ENCODE peak calls at places on chromosome 17, in six cellular contexts. A, X, E, I, N and Q are unnamed samples.

GRCh38 chr17:67718325-67718941 is 697 bp downstream of the NOL11 start:
- DNase-seq in I (peak; percentile 29), A (peak; percentile 49), X (peak; percentile 58), N (peak; percentile 82), E (peak; percentile 49), Q (peak; percentile 24)

GRCh38 chr17:41907633-41908539 is 10.9 kb downstream of the ACLY start:
- DNase-seq in I (no peak), E (no peak), A (no peak), N (no peak), X (peak; percentile 55), Q (no peak)

GRCh38 chr17:3712811-3713463 is 10.8 kb upstream of the HASPIN start:
- DNase-seq in X (no peak), E (no peak), N (no peak), I (no peak), A (no peak), Q (no peak)

GRCh38 chr17:75460295-75460694 is 3.9 kb downstream of the TMEM94 start:
- DNase-seq in X (no peak), I (no peak), N (no peak), A (no peak), E (no peak), Q (no peak)

GRCh38 chr17:65787503-65787902 is 226.1 kb upstream of the AXIN2 start:
- DNase-seq in A (no peak), I (no peak), E (no peak), N (no peak), X (no peak), Q (no peak)

GRCh38 chr17:69597898-69598692 is 183.6 kb downstream of the MAP2K6 start:
- DNase-seq in N (no peak), E (no peak), A (no peak), I (peak; percentile 86), X (peak; percentile 37), Q (no peak)

GRCh38 chr17:66488874-66489273 is 186.5 kb downstream of the PRKCA start:
- DNase-seq in A (no peak), E (no peak), X (no peak), I (no peak), N (no peak), Q (no peak)

GRCh38 chr17:43701318-43701743 is 39.6 kb upstream of the MEOX1 start:
- DNase-seq in X (peak; percentile 91), A (no peak), E (no peak), I (peak; percentile 92), N (no peak), Q (no peak)

GRCh38 chr17:82848022-82848592 is 8.3 kb upstream of the ZNF750 start:
- DNase-seq in N (no peak), A (no peak), I (no peak), X (no peak), E (peak; percentile 40), Q (peak; percentile 65)

GRCh38 chr17:15973834-15974233 is 25.7 kb downstream of the ZSWIM7 start:
- DNase-seq in E (no peak), X (no peak), I (no peak), A (no peak), N (no peak), Q (no peak)

GRCh38 chr17:74280093-74280513 is 6.1 kb downstream of the DNAI2 start:
- DNase-seq in X (peak; percentile 23), E (no peak), N (no peak), A (no peak), I (no peak), Q (no peak)

GRCh38 chr17:66944365-66945203 is 19.9 kb upstream of the CACNG4 start:
- DNase-seq in N (peak; percentile 71), X (peak; percentile 72), E (no peak), I (no peak), A (no peak), Q (peak; percentile 18)

GRCh38 chr17:7833795-7834553 is at the start of gene KDM6B:
- DNase-seq in E (peak; percentile 81), X (peak; percentile 91), I (peak; percentile 90), A (peak; percentile 93), N (peak; percentile 98), Q (peak; percentile 87)

GRCh38 chr17:10799407-10799806 is 4.5 kb downstream of the TMEM238L start:
- DNase-seq in X (no peak), E (no peak), I (no peak), N (no peak), A (no peak), Q (no peak)